ENCODE peak calls at places on chromosomes 7 and 10, in eight cellular contexts. Z, K, R, Y, J, H, C and S are unnamed samples.

GRCh38 chr10:77835669-77836086 is 90.9 kb downstream of the DLG5 start:
- DNase-seq in R (no peak), C (no peak), Y (no peak), H (no peak), K (no peak), J (no peak), Z (no peak), S (no peak)

GRCh38 chr10:3812141-3812540 is 27.1 kb upstream of the KLF6 start:
- DNase-seq in J (no peak), R (no peak), K (no peak), Z (no peak), C (no peak), H (no peak), Y (no peak), S (no peak)

GRCh38 chr10:47286116-47286505 is 13.9 kb upstream of the GDF10 start:
- DNase-seq in C (peak; percentile 21), R (no peak), H (no peak), Z (no peak), Y (no peak), K (no peak), J (no peak), S (no peak)

GRCh38 chr7:461453-462172 is 58.0 kb downstream of the PDGFA start:
- DNase-seq in C (no peak), K (no peak), H (no peak), J (no peak), R (peak; percentile 53), Y (no peak), Z (no peak), S (no peak)

GRCh38 chr10:11335881-11336430 is 275.5 kb downstream of the USP6NL start:
- DNase-seq in R (no peak), C (no peak), J (no peak), K (no peak), H (no peak), Z (no peak), Y (no peak), S (no peak)

GRCh38 chr7:593324-594115 is 73.9 kb upstream of the PDGFA start:
- DNase-seq in C (no peak), Y (no peak), R (no peak), J (no peak), K (no peak), H (no peak), Z (no peak), S (peak; percentile 55)

GRCh38 chr10:105358911-105359310 is 717.8 kb downstream of the SORCS3 start:
- DNase-seq in J (no peak), C (no peak), Z (no peak), H (no peak), R (no peak), Y (no peak), K (no peak), S (no peak)

GRCh38 chr7:362416-363096 is 72.6 kb downstream of the FOXL3 start:
- DNase-seq in Z (peak; percentile 61), C (peak; percentile 63), Y (no peak), R (no peak), K (no peak), H (no peak), J (no peak), S (no peak)

GRCh38 chr10:14396441-14397048 is 65.8 kb upstream of the FRMD4A start:
- DNase-seq in H (no peak), K (no peak), J (no peak), Y (peak; percentile 24), C (no peak), Z (no peak), R (no peak), S (no peak)

GRCh38 chr7:135194494-135195095 is 16.7 kb downstream of the WDR91 start:
- DNase-seq in Z (no peak), K (no peak), H (no peak), Y (no peak), J (no peak), C (no peak), R (peak; percentile 29), S (no peak)
- H3K9me3 ChIP-seq in Z (no peaks in the 10 kb centered on the region), K (no peaks in the 10 kb centered on the region), H (peaks cover 2% of the 10 kb centered on the region), Y (no peaks in the 10 kb centered on the region), J (no peaks in the 10 kb centered on the region), C (no peaks in the 10 kb centered on the region), R (no peaks in the 10 kb centered on the region), S (no peaks in the 10 kb centered on the region)

GRCh38 chr10:81708946-81709345 is 166.0 kb upstream of the NRG3 start:
- DNase-seq in C (no peak), H (no peak), K (no peak), Y (no peak), J (no peak), R (no peak), Z (no peak), S (no peak)

GRCh38 chr10:81704596-81704995 is 170.4 kb upstream of the NRG3 start:
- DNase-seq in K (no peak), Y (no peak), Z (no peak), H (no peak), C (no peak), R (no peak), J (no peak), S (no peak)
- H3K9me3 ChIP-seq in K (peaks cover 3% of the 10 kb centered on the region), Y (peaks cover 11% of the 10 kb centered on the region), Z (no peaks in the 10 kb centered on the region), H (no peaks in the 10 kb centered on the region), C (no peaks in the 10 kb centered on the region), R (peaks cover 25% of the 10 kb centered on the region), J (no peaks in the 10 kb centered on the region), S (no peaks in the 10 kb centered on the region)

GRCh38 chr10:38119038-38119437 is 24.9 kb downstream of the ZNF37A start:
- DNase-seq in C (no peak), R (no peak), H (no peak), K (no peak), Z (no peak), Y (no peak), J (no peak), S (no peak)

GRCh38 chr10:38118072-38118807 is 24.1 kb downstream of the ZNF37A start:
- DNase-seq in Z (no peak), C (no peak), H (no peak), J (no peak), Y (no peak), K (no peak), R (peak; percentile 2), S (no peak)
- H3K9me3 ChIP-seq in Z (peaks cover 23% of the 10 kb centered on the region), C (peaks cover 95% of the 10 kb centered on the region), H (peaks cover 31% of the 10 kb centered on the region), J (peaks cover 3% of the 10 kb centered on the region), Y (peaks cover 48% of the 10 kb centered on the region), K (peaks cover 46% of the 10 kb centered on the region), R (peaks cover 99% of the 10 kb centered on the region), S (peaks cover 70% of the 10 kb centered on the region)

DNA sequence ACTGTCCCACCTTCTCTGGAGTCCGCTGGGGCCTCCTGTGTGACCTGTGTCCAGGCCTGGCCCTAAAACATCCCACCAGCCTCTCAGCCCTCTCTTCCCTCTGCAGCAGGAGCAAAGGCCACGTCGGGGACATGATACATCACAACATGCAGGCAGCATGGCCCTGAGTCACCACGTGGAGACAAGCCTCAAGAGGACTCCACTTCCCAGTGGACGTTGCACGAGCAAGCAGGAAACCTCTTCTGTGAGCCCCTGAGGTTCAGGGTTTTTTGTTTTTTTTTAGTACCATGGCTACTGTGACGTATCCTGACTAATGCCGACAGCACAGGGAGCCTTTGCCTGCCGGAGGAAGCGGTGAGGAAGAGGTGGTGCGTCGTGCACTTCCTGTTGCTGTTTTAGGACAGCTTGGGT is 165.9 kb downstream of the DNAJB6 start:
- DNase-seq in R (peak; percentile 2), C (peak; percentile 56), Z (peak; percentile 87), J (no peak), H (no peak), K (no peak), Y (no peak), S (peak; percentile 55)
- H3K9me3 ChIP-seq in R (peaks cover 2% of the 10 kb centered on the region), C (peaks cover 6% of the 10 kb centered on the region), Z (no peaks in the 10 kb centered on the region), J (no peaks in the 10 kb centered on the region), H (peaks cover 11% of the 10 kb centered on the region), K (no peaks in the 10 kb centered on the region), Y (peaks cover 58% of the 10 kb centered on the region), S (no peaks in the 10 kb centered on the region)

DNA sequence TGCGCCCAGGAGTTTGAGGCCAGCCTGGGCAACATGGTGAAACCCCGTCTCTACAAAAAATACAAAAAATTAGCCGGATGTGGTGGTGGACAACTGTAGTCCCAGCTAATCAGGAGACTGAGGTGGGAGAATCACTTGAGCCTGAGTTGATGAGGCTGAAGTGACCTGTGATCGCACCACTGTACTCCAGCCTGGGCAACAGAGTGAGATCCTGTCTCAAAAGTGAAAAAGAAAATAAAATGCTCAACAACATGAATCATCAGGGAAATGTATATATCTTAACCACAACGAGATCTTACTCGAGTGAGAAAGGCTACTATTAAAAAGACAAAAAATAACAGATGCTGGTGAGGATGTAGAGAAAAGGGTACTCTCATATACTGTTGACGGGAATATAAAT is 72.7 kb downstream of the JMJD1C start:
- DNase-seq in Y (no peak), K (no peak), J (no peak), H (no peak), C (no peak), R (no peak), Z (no peak), S (no peak)
- H3K9me3 ChIP-seq in Y (no peaks in the 10 kb centered on the region), K (no peaks in the 10 kb centered on the region), J (no peaks in the 10 kb centered on the region), H (no peaks in the 10 kb centered on the region), C (no peaks in the 10 kb centered on the region), R (peaks cover 7% of the 10 kb centered on the region), Z (no peaks in the 10 kb centered on the region), S (no peaks in the 10 kb centered on the region)

DNA sequence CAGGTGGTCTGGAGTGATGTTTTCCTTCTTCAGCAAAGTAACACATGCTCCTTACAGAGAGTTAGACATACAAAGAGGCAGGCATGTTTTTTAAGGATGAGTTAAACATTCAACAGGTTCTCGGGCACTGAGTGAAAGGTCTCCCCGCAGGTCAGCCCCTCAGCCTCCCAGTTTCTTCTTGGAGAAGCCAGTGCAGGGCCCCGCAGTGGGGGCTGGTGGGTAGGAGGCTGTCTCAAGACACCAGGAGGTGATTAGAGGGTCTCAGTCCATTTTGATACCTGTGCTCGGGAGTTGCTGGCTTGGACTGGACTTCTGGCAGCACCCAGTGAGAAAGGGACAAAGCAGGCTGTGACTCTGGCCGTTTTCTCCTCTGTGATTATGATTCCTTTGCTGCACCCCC is 78.6 kb upstream of the ZNF479 start:
- DNase-seq in K (no peak), Y (no peak), Z (no peak), C (no peak), H (no peak), R (no peak), J (no peak), S (no peak)
- H3K9me3 ChIP-seq in K (peaks cover 4% of the 10 kb centered on the region), Y (peaks cover 75% of the 10 kb centered on the region), Z (no peaks in the 10 kb centered on the region), C (no peaks in the 10 kb centered on the region), H (peaks cover 30% of the 10 kb centered on the region), R (peaks cover 38% of the 10 kb centered on the region), J (no peaks in the 10 kb centered on the region), S (no peaks in the 10 kb centered on the region)

GRCh38 chr10:43616697-43617370 is 10.6 kb downstream of the ZNF485 start:
- DNase-seq in Y (no peak), H (no peak), K (no peak), R (no peak), J (no peak), Z (no peak), C (no peak), S (no peak)
- H3K9me3 ChIP-seq in Y (peaks cover 30% of the 10 kb centered on the region), H (peaks cover 15% of the 10 kb centered on the region), K (peaks cover 21% of the 10 kb centered on the region), R (peaks cover 77% of the 10 kb centered on the region), J (no peaks in the 10 kb centered on the region), Z (no peaks in the 10 kb centered on the region), C (no peaks in the 10 kb centered on the region), S (peaks cover 16% of the 10 kb centered on the region)